ENCODE peak calls at places on chromosomes 2 and 18, in four cellular contexts. Y is endodermal cell; K is GM23248; X is CD8-positive, alpha-beta T cell. W is an unnamed sample. For H3K4me1 and H3K9me3, the result is how much of the 10 kb centered on the place peaks cover.

GRCh38 chr2:29317077-29317517 is 201.9 kb downstream of the CLIP4 start:
- DNase-seq in Y (no peak), K (peak), X (no peak), W (no peak)

GRCh38 chr2:151159109-151159690 is 102.5 kb downstream of the RBM43 start:
- DNase-seq in Y (no peak), K (no peak), X (no peak), W (no peak)

GRCh38 chr2:27194538-27195354 is 17.1 kb upstream of the ATRAID start:
- DNase-seq in Y (no peak), K (no peak), X (no peak), W (no peak)

GRCh38 chr18:22848618-22849017 is 84.5 kb upstream of the RBBP8 start:
- DNase-seq in Y (no peak), K (peak), X (no peak), W (no peak)

GRCh38 chr2:231531408-231532188 is 1.4 kb upstream of the NMUR1 start:
- DNase-seq in Y (no peak), K (peak), X (no peak), W (no peak)

GRCh38 chr2:12636837-12637581 is 79.7 kb upstream of the TRIB2 start:
- DNase-seq in Y (no peak), K (peak), X (no peak), W (no peak)

GRCh38 chr2:218216674-218217365 is at the start of gene ARPC2:
- DNase-seq in Y (peak), K (peak), X (peak), W (peak)

GRCh38 chr2:135997380-135997779 is 12.0 kb upstream of the DARS1 start:
- DNase-seq in Y (peak), K (no peak), X (no peak), W (no peak)

GRCh38 chr2:19949071-19949470 is 40.8 kb downstream of the WDR35 start:
- DNase-seq in Y (no peak), K (peak), X (no peak), W (no peak)

GRCh38 chr2:75353131-75353530 is 153.8 kb upstream of the TACR1 start:
- DNase-seq in Y (no peak), K (no peak), X (no peak), W (no peak)

GRCh38 chr2:150729495-150729955 is 242.1 kb upstream of the RND3 start:
- DNase-seq in Y (no peak), K (peak), X (no peak), W (no peak)

GRCh38 chr18:58218111-58218510 is 174.1 kb downstream of the NEDD4L start:
- DNase-seq in Y (no peak), K (peak), X (no peak), W (no peak)

GRCh38 chr2:108988796-108989713 is at the start of gene EDAR:
- DNase-seq in Y (peak), K (peak), X (peak), W (no peak)

GRCh38 chr2:45009303-45009927 is at the start of gene SIX2:
- DNase-seq in Y (peak), K (peak), X (no peak), W (peak)

GRCh38 chr2:85704800-85705679 is 10.9 kb downstream of the GNLY start:
- DNase-seq in Y (no peak), K (no peak), X (no peak), W (peak)

GRCh38 chr2:98118161-98118560 is 31.2 kb downstream of the VWA3B start:
- DNase-seq in Y (no peak), K (peak), X (no peak), W (no peak)

GRCh38 chr2:238346539-238346938 is 26.2 kb downstream of the TRAF3IP1 start:
- DNase-seq in Y (no peak), K (no peak), X (no peak), W (no peak)

GRCh38 chr2:162126145-162126926 is 25.7 kb downstream of the GCG start:
- DNase-seq in Y (no peak), K (no peak), X (no peak), W (no peak)

GRCh38 chr18:3177902-3178687 is 41.7 kb downstream of the MYOM1 start:
- DNase-seq in Y (no peak), K (no peak), X (no peak), W (peak)

GRCh38 chr2:119431155-119431975 is at the start of gene TMEM37:
- DNase-seq in Y (peak), K (peak), X (no peak), W (peak)

GRCh38 chr2:15795426-15795825 is 144.9 kb upstream of the MYCN start:
- DNase-seq in Y (no peak), K (no peak), X (no peak), W (no peak)

GRCh38 chr18:35880788-35881455 is 91.6 kb upstream of the RMP24 start:
- DNase-seq in Y (peak), K (no peak), X (no peak), W (no peak)

GRCh38 chr2:10385933-10386773 is 62.0 kb downstream of the ODC1 start:
- DNase-seq in Y (no peak), K (peak), X (no peak), W (no peak)

GRCh38 chr2:10493636-10494281 is 45.6 kb upstream of the ODC1 start:
- DNase-seq in Y (no peak), K (peak), X (peak), W (no peak)

GRCh38 chr2:160574472-160575140 is 81.0 kb upstream of the RBMS1 start:
- DNase-seq in Y (no peak), K (peak), X (no peak), W (no peak)

GRCh38 chr18:28716321-28716720 is 539.4 kb upstream of the CDH2 start:
- DNase-seq in Y (no peak), K (no peak), X (no peak), W (no peak)

GRCh38 chr2:226115102-226115831 is 684.4 kb downstream of the IRS1 start:
- DNase-seq in Y (no peak), K (peak), X (no peak), W (no peak)

GRCh38 chr2:227890495-227891079 is 19.2 kb downstream of the DAW1 start:
- DNase-seq in Y (no peak), K (peak), X (no peak), W (no peak)

GRCh38 chr2:37561615-37562569 is 109.5 kb downstream of the CDC42EP3 start:
- DNase-seq in Y (peak), K (peak), X (peak), W (no peak)

GRCh38 chr2:241425368-241425767 is 69.3 kb downstream of the FARP2 start:
- DNase-seq in Y (no peak), K (no peak), X (no peak), W (no peak)
- H3K27ac ChIP-seq in Y (no peak), K (no peak), X (no peak), W (no peak)

DNA sequence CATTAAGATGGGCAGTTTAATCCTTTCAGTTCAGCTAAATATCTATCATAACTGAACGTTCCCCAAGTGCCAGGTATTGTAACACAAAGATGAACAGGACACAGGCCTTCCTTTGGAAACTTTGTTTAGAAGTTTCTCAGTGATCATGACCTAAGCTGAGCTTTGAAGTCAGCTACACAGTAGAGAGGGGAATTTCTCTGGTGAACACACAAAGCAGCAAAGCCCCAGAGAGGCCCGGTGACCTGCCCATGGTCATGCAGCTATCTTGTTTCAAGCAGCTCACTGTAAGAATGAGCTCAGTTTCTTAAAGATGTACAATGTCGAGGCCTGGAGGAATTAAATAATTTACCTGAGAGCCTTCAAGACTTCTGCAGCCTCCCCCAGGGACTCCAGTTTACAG is 325.8 kb downstream of the TXNL1 start:
- DNase-seq in Y (no peak), K (no peak), X (no peak), W (no peak)
- H3K4me1 ChIP-seq in Y (under half), K (under half), X (under half), W (under half)

GRCh38 chr2:39334978-39335377 is 91.2 kb upstream of the CDKL4 start:
- DNase-seq in Y (no peak), K (no peak), X (no peak), W (no peak)

GRCh38 chr2:39334529-39334928 is 90.8 kb upstream of the CDKL4 start:
- DNase-seq in Y (no peak), K (no peak), X (no peak), W (no peak)

GRCh38 chr2:39335930-39336329 is 92.2 kb upstream of the CDKL4 start:
- DNase-seq in Y (no peak), K (no peak), X (no peak), W (no peak)

DNA sequence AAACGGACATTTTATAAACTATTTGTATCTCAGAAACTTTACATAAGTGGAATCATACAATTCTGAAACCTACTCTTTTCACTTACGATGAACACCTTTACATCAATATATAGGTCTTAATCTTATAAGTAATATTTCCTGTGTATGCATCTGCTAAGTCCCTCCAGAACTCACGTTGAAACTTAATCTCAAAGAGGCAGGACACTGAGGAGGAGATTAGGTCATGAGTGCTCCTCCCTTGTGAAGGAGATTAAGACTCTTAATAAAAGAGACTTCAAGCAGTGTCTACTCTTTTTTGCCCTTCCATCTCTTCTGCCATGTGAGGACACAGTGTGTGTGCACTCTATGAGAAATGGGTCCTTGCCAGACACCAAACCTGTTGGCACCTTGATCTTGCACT is 94.7 kb upstream of the CDKL4 start:
- DNase-seq in Y (no peak), K (no peak), X (no peak), W (no peak)
- H3K9me3 ChIP-seq in Y (under half), K (under half), X (under half), W (under half)

DNA sequence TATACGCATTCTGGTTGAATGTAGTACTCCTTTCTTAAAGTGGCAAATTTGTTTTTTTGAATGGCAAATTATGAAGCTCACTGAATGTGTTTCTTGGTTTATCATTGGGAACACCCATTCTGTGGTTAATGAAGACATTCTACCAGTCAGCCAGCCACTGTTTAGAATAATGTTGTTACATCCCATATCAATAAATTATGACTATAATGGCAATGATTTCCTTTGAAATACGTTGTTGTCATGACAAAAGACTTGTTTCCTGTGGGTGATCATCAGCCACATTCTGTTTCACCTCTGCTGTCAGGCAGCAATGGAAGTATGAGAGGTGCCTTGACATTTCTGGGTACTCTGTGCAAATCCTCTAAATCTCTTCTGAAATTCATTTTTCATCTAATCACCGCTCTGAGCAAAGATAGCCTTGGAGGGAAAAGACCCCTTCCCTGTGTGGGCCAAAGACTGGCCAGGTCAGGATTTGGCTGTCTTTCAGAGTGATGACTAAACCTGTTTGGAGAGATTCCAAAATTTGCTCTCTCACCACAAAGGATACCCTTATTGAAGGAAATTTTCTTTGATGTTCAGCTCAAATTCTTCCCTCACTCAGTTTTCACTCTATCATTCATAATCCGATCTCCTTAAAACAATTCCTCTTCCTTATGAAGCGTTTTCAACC is 869.2 kb downstream of the BCL11A start:
- DNase-seq in Y (no peak), K (no peak), X (no peak), W (no peak)
- H3K27ac ChIP-seq in Y (no peak), K (no peak), X (no peak), W (no peak)

DNA sequence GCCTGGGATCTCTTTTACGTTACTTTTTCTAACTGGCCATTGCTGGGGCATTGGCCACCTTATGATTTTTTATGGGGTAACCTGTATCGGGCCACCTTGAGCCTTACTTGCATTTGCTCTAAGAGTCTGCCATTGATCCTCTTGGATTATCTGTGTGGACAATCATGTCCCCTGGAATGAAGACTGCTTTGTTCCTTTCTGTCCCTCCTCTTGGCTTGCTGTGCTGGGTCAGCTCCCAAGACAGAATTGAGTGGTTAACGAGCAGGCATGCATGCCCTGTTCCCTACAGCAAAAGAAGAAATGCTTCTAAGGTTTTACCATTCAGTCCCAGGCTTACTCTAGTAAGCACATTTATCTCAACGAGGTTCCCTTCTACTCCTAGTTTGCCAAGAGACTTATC is 46.3 kb downstream of the MAL start:
- DNase-seq in Y (peak), K (no peak), X (no peak), W (no peak)
- H3K4me1 ChIP-seq in Y (under half), K (under half), X (under half), W (under half)

DNA sequence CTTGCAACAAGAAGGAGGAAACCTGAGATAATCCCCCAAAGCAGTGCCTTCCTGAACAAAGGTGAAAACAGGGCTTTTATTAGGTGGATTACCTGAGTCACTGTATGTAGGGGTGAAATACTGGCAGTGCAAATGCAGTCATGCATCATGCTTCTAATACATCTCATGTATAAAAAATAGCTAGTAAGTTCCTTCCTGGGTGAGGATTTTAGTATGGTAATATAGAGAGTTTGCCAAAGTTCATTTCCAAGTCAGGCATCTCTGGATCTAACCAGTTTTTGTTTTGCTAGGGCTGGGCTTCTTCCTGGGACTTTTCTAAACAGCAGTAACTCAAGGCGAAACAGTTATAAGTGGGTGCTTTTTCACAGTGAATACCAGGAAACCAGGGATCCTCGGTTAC is 583.4 kb upstream of the LRRTM1 start:
- DNase-seq in Y (no peak), K (no peak), X (no peak), W (no peak)
- H3K9me3 ChIP-seq in Y (under half), K (under half), X (under half), W (under half)

GRCh38 chr2:74206180-74206688 is 7.8 kb downstream of the MTHFD2 start:
- DNase-seq in Y (peak), K (peak), X (peak), W (no peak)
- H3K27ac ChIP-seq in Y (no peak), K (peak), X (peak), W (peak)

W was measured in tibial artery.